ENCODE peak calls at places on chromosomes 11 and 22, in four cellular contexts. F is IMR-90, J is A549, N is GM12878. P is an unnamed sample.

GRCh38 chr11:123386746-123387510 is 43.1 kb upstream of the GRAMD1B start:
- DNase-seq in F (peak; percentile 43), J (no peak), N (no peak), P (no peak)

GRCh38 chr11:3147257-3147619 is 17.9 kb downstream of the OSBPL5 start:
- DNase-seq in F (no peak), J (no peak), N (no peak), P (no peak)

GRCh38 chr11:75815345-75815983 is 454 bp downstream of the UVRAG start:
- DNase-seq in F (peak; percentile 29), J (peak; percentile 58), N (no peak), P (no peak)

GRCh38 chr11:61553373-61554171 is 27.3 kb downstream of the SYT7 start:
- DNase-seq in F (no peak), J (no peak), N (no peak), P (no peak)

GRCh38 chr22:49663311-49663711 is 164.4 kb downstream of the BRD1 start:
- DNase-seq in F (no peak), J (no peak), N (no peak), P (no peak)

GRCh38 chr22:39598017-39598965 is 27.7 kb downstream of the CACNA1I start:
- DNase-seq in F (no peak), J (peak; percentile 14), N (no peak), P (peak; percentile 79)

GRCh38 chr11:103055174-103055890 is 36.6 kb downstream of the DCUN1D5 start:
- DNase-seq in F (peak; percentile 65), J (no peak), N (no peak), P (peak; percentile 21)

GRCh38 chr22:41410311-41410751 is 28.6 kb downstream of the TEF start:
- DNase-seq in F (no peak), J (no peak), N (no peak), P (no peak)

GRCh38 chr11:12102588-12103410 is 7.6 kb upstream of the MICAL2 start:
- DNase-seq in F (no peak), J (no peak), N (no peak), P (no peak)

GRCh38 chr11:67014343-67014742 is 8.6 kb upstream of the SYT12 start:
- DNase-seq in F (no peak), J (no peak), N (no peak), P (no peak)

GRCh38 chr11:106456651-106457050 is 379.2 kb downstream of the AASDHPPT start:
- DNase-seq in F (peak; percentile 50), J (no peak), N (no peak), P (no peak)

GRCh38 chr22:43991316-43992020 is 32.6 kb upstream of the PARVB start:
- DNase-seq in F (no peak), J (no peak), N (no peak), P (no peak)

GRCh38 chr11:75432911-75433321 is at the start of gene KLHL35:
- DNase-seq in F (no peak), J (no peak), N (no peak), P (peak; percentile 43)

GRCh38 chr22:25448435-25449051 is 115.9 kb upstream of the GRK3 start:
- DNase-seq in F (peak; percentile 47), J (peak; percentile 7), N (no peak), P (peak; percentile 38)

GRCh38 chr11:45090607-45091006 is 55.8 kb upstream of the PRDM11 start:
- DNase-seq in F (no peak), J (no peak), N (no peak), P (no peak)

GRCh38 chr11:34342008-34342533 is 15.7 kb downstream of the ABTB2 start:
- DNase-seq in F (peak; percentile 38), J (no peak), N (no peak), P (no peak)

GRCh38 chr11:34339149-34340064 is 18.4 kb downstream of the ABTB2 start:
- DNase-seq in F (no peak), J (peak; percentile 44), N (peak; percentile 23), P (no peak)

GRCh38 chr11:34341096-34341495 is 16.7 kb downstream of the ABTB2 start:
- DNase-seq in F (no peak), J (no peak), N (no peak), P (no peak)

GRCh38 chr11:34343153-34343552 is 14.7 kb downstream of the ABTB2 start:
- DNase-seq in F (peak; percentile 81), J (no peak), N (no peak), P (no peak)

GRCh38 chr11:34340653-34341052 is 17.2 kb downstream of the ABTB2 start:
- DNase-seq in F (no peak), J (no peak), N (no peak), P (no peak)
- TF ChIP-seq SMC3 in F (no peak), J (no peak), N (no peak), P (no peak)

DNA sequence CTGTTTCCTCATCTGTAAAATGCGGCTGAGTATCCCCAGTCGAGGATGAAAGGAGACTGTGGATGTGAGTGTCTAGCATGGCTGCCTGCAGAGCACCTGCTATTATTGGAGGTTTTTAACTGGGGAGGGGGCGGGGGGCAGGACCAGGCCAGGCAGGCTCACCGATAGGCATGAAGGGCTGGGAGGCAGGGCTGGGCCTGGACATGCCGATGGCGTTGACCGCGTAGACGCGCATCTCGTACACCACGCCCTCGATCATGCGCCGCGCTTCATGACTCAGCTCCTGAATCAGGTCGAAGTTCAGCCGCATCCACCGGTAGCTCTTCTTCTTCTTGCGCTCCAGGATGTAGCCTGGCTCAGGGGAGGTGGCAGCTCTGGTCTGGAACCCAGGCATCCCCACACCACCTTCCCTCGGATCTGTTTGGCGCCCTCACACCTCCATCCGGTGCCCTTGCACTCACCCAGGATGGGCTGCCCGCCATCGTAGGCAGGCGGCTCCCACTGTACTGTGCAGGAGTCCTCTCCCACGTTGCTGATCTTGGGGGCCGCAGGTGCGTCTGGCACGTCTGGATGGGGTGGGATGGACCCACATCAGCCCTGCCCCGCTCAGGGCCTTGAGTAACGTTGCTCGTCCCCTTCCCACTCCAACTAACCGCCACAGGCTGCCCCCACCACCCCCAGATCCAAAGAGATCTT is 15.1 kb downstream of the MYBPC3 start:
- DNase-seq in F (no peak), J (peak; percentile 56), N (no peak), P (peak; percentile 76)
- TF ChIP-seq SMC3 in F (no peak), J (no peak), N (no peak), P (no peak)

GRCh38 chr11:32087602-32088001 is 3.3 kb upstream of the RCN1 start:
- DNase-seq in F (peak; percentile 52), J (no peak), N (no peak), P (no peak)
- TF ChIP-seq SMC3 in F (no peak), J (no peak), N (no peak), P (no peak)

GRCh38 chr22:24187731-24188644 is 6.7 kb downstream of the SUSD2 start:
- DNase-seq in F (no peak), J (no peak), N (no peak), P (no peak)

GRCh38 chr22:24186352-24186740 is 5.1 kb downstream of the SUSD2 start:
- DNase-seq in F (no peak), J (no peak), N (no peak), P (no peak)

GRCh38 chr22:24188705-24189248 is 7.5 kb downstream of the SUSD2 start:
- DNase-seq in F (no peak), J (no peak), N (no peak), P (no peak)

GRCh38 chr22:24185501-24186351 is 4.4 kb downstream of the SUSD2 start:
- DNase-seq in F (no peak), J (no peak), N (no peak), P (no peak)

GRCh38 chr22:24186892-24187670 is 5.8 kb downstream of the SUSD2 start:
- DNase-seq in F (no peak), J (no peak), N (no peak), P (no peak)
- TF ChIP-seq SMC3 in F (no peak), J (no peak), N (no peak), P (no peak)